ENCODE peak calls at places on chromosomes 1 and 21, in five cellular contexts. P is neural crest cell, X is OCI-LY7, F is coronary artery, M is kidney epithelial cell. U is an unnamed sample.

GRCh38 chr1:66251521-66251920 is 282.4 kb upstream of the SGIP1 start:
- DNase-seq in X (peak; percentile 34), F (no peak), M (no peak), P (no peak), U (no peak)

GRCh38 chr1:30991852-30992606 is 73.5 kb downstream of the PUM1 start:
- DNase-seq in P (no peak), M (no peak), F (no peak), X (no peak), U (no peak)

GRCh38 chr21:32726742-32727477 is 903 bp downstream of the SYNJ1 start:
- DNase-seq in X (peak; percentile 21), P (peak; percentile 6), F (no peak), M (no peak), U (peak; percentile 33)

GRCh38 chr1:22914633-22915217 is 57.9 kb downstream of the LACTBL1 start:
- DNase-seq in F (no peak), P (no peak), X (no peak), M (no peak), U (no peak)

GRCh38 chr1:110265186-110265585 is 55.1 kb downstream of the KCNC4 start:
- DNase-seq in X (no peak), P (no peak), M (no peak), F (no peak), U (no peak)

GRCh38 chr1:154750681-154751665 is 119.1 kb downstream of the KCNN3 start:
- DNase-seq in X (peak; percentile 9), F (no peak), P (no peak), M (no peak), U (no peak)

GRCh38 chr1:173095632-173096031 is 44.9 kb upstream of the TNFSF18 start:
- DNase-seq in P (no peak), M (peak; percentile 39), X (no peak), F (no peak), U (no peak)

GRCh38 chr1:77407738-77408375 is 126.0 kb downstream of the AK5 start:
- DNase-seq in P (no peak), X (no peak), M (no peak), F (no peak), U (no peak)

GRCh38 chr1:96487404-96487803 is 234.2 kb upstream of the PTBP2 start:
- DNase-seq in P (no peak), F (no peak), M (no peak), X (no peak), U (no peak)

GRCh38 chr1:159751022-159751421 is 29.7 kb upstream of the DUSP23 start:
- DNase-seq in P (no peak), M (no peak), F (no peak), X (no peak), U (no peak)

GRCh38 chr1:25813734-25814471 is 5.9 kb upstream of the MTFR1L start:
- DNase-seq in P (no peak), X (no peak), M (no peak), F (peak; percentile 72), U (no peak)

GRCh38 chr1:68384321-68384813 is 65.4 kb downstream of the RPE65 start:
- DNase-seq in P (no peak), M (peak; percentile 100), F (no peak), X (no peak), U (no peak)

GRCh38 chr1:235746245-235746644 is 96.7 kb upstream of the GNG4 start:
- DNase-seq in M (no peak), P (no peak), F (no peak), X (no peak), U (no peak)

GRCh38 chr1:93829061-93829460 is 49.9 kb downstream of the DNTTIP2 start:
- DNase-seq in M (no peak), F (no peak), X (no peak), P (no peak), U (no peak)

GRCh38 chr21:14901482-14901958 is 163.3 kb downstream of the NRIP1 start:
- DNase-seq in X (no peak), F (no peak), M (peak; percentile 98), P (no peak), U (no peak)

GRCh38 chr1:54105736-54106269 is 47.0 kb downstream of the CDCP2 start:
- DNase-seq in P (no peak), X (no peak), M (no peak), F (no peak), U (no peak)

GRCh38 chr1:54105080-54105479 is 47.7 kb downstream of the CDCP2 start:
- DNase-seq in X (no peak), M (no peak), P (no peak), F (no peak), U (no peak)

GRCh38 chr1:54109131-54110105 is 43.4 kb downstream of the CDCP2 start:
- DNase-seq in X (no peak), F (no peak), P (no peak), M (no peak), U (no peak)

GRCh38 chr1:54108156-54108555 is 44.6 kb downstream of the CDCP2 start:
- DNase-seq in P (no peak), X (no peak), F (no peak), M (no peak), U (no peak)

GRCh38 chr1:54107131-54107530 is 45.7 kb downstream of the CDCP2 start:
- DNase-seq in P (no peak), M (no peak), X (peak; percentile 14), F (no peak), U (no peak)
- TF ChIP-seq CTCF in P (peak; percentile 15), M (peak; percentile 20), X (peak; percentile 51), F (no peak), U (no peak)

GRCh38 chr1:6357243-6357929 is 36.2 kb downstream of the ACOT7 start:
- DNase-seq in X (peak; percentile 23), P (no peak), M (no peak), F (no peak), U (no peak)
- TF ChIP-seq CTCF in X (peak; percentile 61), P (peak; percentile 27), M (peak; percentile 37), F (no peak), U (peak; percentile 48)

GRCh38 chr1:53593758-53594380 is 134.7 kb downstream of the DMRTB1 start:
- DNase-seq in F (no peak), X (no peak), M (no peak), P (peak; percentile 53), U (peak; percentile 78)

GRCh38 chr1:53591924-53592323 is 132.7 kb downstream of the DMRTB1 start:
- DNase-seq in X (no peak), F (no peak), P (no peak), M (no peak), U (no peak)

GRCh38 chr1:53592521-53592982 is 133.4 kb downstream of the DMRTB1 start:
- DNase-seq in F (no peak), P (no peak), M (no peak), X (peak; percentile 5), U (no peak)

GRCh38 chr1:53594391-53595180 is 135.4 kb downstream of the DMRTB1 start:
- DNase-seq in X (no peak), P (no peak), M (no peak), F (no peak), U (no peak)

DNA sequence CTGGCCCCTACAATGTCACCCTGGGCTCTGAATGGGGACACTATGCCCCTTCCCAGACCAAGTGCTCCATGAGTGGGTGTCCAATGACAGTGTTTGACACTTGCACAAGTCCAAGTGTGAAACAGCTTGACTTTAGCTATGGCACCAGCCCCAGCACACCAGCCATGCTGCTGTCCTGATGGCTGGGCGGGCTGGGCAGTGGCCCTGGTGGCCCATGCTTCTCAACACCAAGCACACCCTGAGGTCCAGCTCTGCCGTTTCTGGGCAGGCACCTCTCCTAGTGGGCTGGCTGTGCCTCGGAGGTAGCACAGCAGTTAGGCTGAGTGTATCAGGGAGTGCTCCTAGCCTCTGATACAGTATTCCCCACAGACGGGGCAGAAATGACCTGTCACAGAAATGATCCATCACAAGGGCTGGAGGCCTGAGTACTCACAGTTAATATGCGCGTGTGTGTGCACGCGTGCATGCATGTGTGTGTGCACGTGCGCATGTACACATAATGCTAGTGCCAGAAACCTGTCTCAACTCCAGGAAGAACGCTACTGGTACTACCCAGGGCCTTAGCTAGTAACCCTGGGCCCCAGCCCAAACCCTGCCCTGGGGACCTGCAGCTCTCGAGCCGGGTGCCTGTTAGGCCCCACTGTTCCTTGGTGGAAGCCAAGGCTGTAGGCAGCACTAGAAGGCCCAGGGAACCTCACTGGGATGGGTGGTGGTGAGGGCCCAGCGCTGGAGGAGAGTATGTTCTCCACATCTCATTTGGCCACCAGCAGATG is 134.0 kb downstream of the DMRTB1 start:
- DNase-seq in X (no peak), M (no peak), F (no peak), P (no peak), U (no peak)
- TF ChIP-seq CTCF in X (no peak), M (no peak), F (no peak), P (no peak), U (no peak)

GRCh38 chr1:207815913-207816312 is 64.1 kb downstream of the CD46 start:
- DNase-seq in X (no peak), M (no peak), P (no peak), F (no peak), U (no peak)

GRCh38 chr1:207817778-207818751 is 66.2 kb downstream of the CD46 start:
- DNase-seq in M (no peak), F (peak; percentile 74), X (no peak), P (no peak), U (no peak)

GRCh38 chr1:207818971-207819451 is 67.2 kb downstream of the CD46 start:
- DNase-seq in X (no peak), M (no peak), P (no peak), F (peak; percentile 72), U (no peak)

GRCh38 chr1:207815466-207815865 is 63.6 kb downstream of the CD46 start:
- DNase-seq in F (no peak), M (no peak), X (no peak), P (no peak), U (no peak)

DNA sequence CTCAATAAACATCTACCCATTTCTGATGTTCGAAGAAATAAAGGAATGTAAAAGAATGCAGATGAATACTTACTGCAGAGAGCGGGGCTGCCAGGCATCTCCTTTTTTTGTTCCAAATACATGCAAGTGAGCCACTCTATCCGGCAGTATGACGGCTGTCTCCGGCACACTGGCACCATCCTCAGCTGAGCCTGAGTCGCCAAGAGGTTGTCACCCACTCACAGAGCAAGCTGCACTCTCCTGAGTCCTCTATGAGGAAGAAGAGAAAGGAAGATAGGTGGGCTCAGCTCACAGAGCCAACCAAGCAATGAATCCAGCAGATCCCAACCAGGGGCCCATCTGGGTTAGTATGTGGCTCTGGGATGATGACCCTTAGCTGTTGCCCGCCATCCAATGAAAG is 65.3 kb downstream of the CD46 start:
- DNase-seq in X (no peak), P (no peak), F (peak; percentile 71), M (no peak), U (no peak)
- TF ChIP-seq CTCF in X (no peak), P (no peak), F (no peak), M (no peak), U (no peak)

GRCh38 chr1:7856345-7856744 is 3.5 kb upstream of the UTS2 start:
- DNase-seq in X (no peak), M (no peak), P (no peak), F (no peak), U (no peak)
- TF ChIP-seq CTCF in X (no peak), M (no peak), P (peak; percentile 14), F (no peak), U (no peak)

GRCh38 chr1:36622741-36623648 is 140.3 kb upstream of the CSF3R start:
- DNase-seq in F (no peak), P (no peak), M (no peak), X (no peak), U (no peak)
- TF ChIP-seq CTCF in F (no peak), P (no peak), M (no peak), X (no peak), U (no peak)

GRCh38 chr1:109040627-109041613 is 982 bp downstream of the WDR47 start:
- DNase-seq in P (peak; percentile 26), M (no peak), F (no peak), X (peak; percentile 69), U (peak; percentile 31)
- TF ChIP-seq CTCF in P (no peak), M (no peak), F (no peak), X (peak; percentile 31), U (no peak)